ENCODE peak calls at places on chromosome 10, in six cellular contexts. One of them, this sample, is unnamed.

GRCh38 chr10:74103560-74104248 is 46.9 kb downstream of the AP3M1 start:
- DNase-seq in H9: no peak
- DNase-seq in IMR-90: peak; percentile 42
- DNase-seq in mesenchymal stem cell: peak; percentile 58
- DNase-seq in neuronal stem cell: no peak
- DNase-seq in H1: no peak
- DNase-seq in this sample: peak; percentile 33

GRCh38 chr10:57017356-57018037 is 656.4 kb upstream of the ZWINT start:
- DNase-seq in H9: no peak
- DNase-seq in H1: no peak
- DNase-seq in mesenchymal stem cell: no peak
- DNase-seq in neuronal stem cell: no peak
- DNase-seq in IMR-90: no peak
- DNase-seq in this sample: no peak

GRCh38 chr10:5526691-5527331 is 2.0 kb downstream of the CALML3 start:
- DNase-seq in mesenchymal stem cell: no peak
- DNase-seq in H9: no peak
- DNase-seq in IMR-90: no peak
- DNase-seq in neuronal stem cell: no peak
- DNase-seq in H1: no peak
- DNase-seq in this sample: no peak

GRCh38 chr10:10644317-10645111 is 373.2 kb upstream of the CELF2 start:
- DNase-seq in mesenchymal stem cell: peak; percentile 27
- DNase-seq in H1: no peak
- DNase-seq in IMR-90: peak; percentile 77
- DNase-seq in H9: no peak
- DNase-seq in neuronal stem cell: no peak
- DNase-seq in this sample: no peak

GRCh38 chr10:34959321-34959720 is 130.8 kb downstream of the CUL2 start:
- DNase-seq in neuronal stem cell: no peak
- DNase-seq in IMR-90: no peak
- DNase-seq in H9: no peak
- DNase-seq in mesenchymal stem cell: no peak
- DNase-seq in H1: no peak
- DNase-seq in this sample: peak; percentile 12

GRCh38 chr10:125232841-125233240 is 72.5 kb upstream of the CTBP2 start:
- DNase-seq in mesenchymal stem cell: peak; percentile 9
- DNase-seq in H9: no peak
- DNase-seq in neuronal stem cell: no peak
- DNase-seq in H1: no peak
- DNase-seq in IMR-90: peak; percentile 43
- DNase-seq in this sample: no peak

GRCh38 chr10:102743588-102744373 is at the start of gene WBP1L:
- DNase-seq in mesenchymal stem cell: peak; percentile 100
- DNase-seq in H9: peak; percentile 98
- DNase-seq in neuronal stem cell: peak; percentile 98
- DNase-seq in IMR-90: peak; percentile 99
- DNase-seq in H1: peak; percentile 96
- DNase-seq in this sample: peak; percentile 98

GRCh38 chr10:71799785-71800453 is 26.6 kb upstream of the VSIR start:
- DNase-seq in IMR-90: no peak
- DNase-seq in H1: no peak
- DNase-seq in neuronal stem cell: no peak
- DNase-seq in mesenchymal stem cell: no peak
- DNase-seq in H9: no peak
- DNase-seq in this sample: no peak

GRCh38 chr10:102631525-102632393 is 12.5 kb upstream of the TRIM8 start:
- DNase-seq in IMR-90: no peak
- DNase-seq in neuronal stem cell: no peak
- DNase-seq in H9: no peak
- DNase-seq in mesenchymal stem cell: no peak
- DNase-seq in H1: no peak
- DNase-seq in this sample: peak; percentile 25

GRCh38 chr10:131561897-131562296 is 250.4 kb upstream of the TCERG1L start:
- DNase-seq in IMR-90: no peak
- DNase-seq in neuronal stem cell: no peak
- DNase-seq in H1: no peak
- DNase-seq in mesenchymal stem cell: no peak
- DNase-seq in H9: no peak
- DNase-seq in this sample: no peak

GRCh38 chr10:88791924-88792323 is 10.6 kb upstream of the LIPM start:
- DNase-seq in IMR-90: peak; percentile 8
- DNase-seq in H1: no peak
- DNase-seq in mesenchymal stem cell: peak; percentile 45
- DNase-seq in H9: peak; percentile 56
- DNase-seq in neuronal stem cell: peak; percentile 8
- DNase-seq in this sample: peak; percentile 58

GRCh38 chr10:86402283-86402931 is 35.8 kb upstream of the GRID1 start:
- DNase-seq in IMR-90: peak; percentile 15
- DNase-seq in mesenchymal stem cell: peak; percentile 21
- DNase-seq in H1: no peak
- DNase-seq in neuronal stem cell: no peak
- DNase-seq in H9: no peak
- DNase-seq in this sample: no peak

GRCh38 chr10:102643346-102644065 is 773 bp upstream of the TRIM8 start:
- DNase-seq in neuronal stem cell: peak; percentile 65
- DNase-seq in H1: no peak
- DNase-seq in mesenchymal stem cell: peak; percentile 87
- DNase-seq in IMR-90: peak; percentile 74
- DNase-seq in H9: peak; percentile 70
- DNase-seq in this sample: peak; percentile 53

GRCh38 chr10:126017961-126018560 is 121.7 kb downstream of the FANK1 start:
- DNase-seq in neuronal stem cell: no peak
- DNase-seq in H1: no peak
- DNase-seq in mesenchymal stem cell: peak; percentile 17
- DNase-seq in H9: no peak
- DNase-seq in IMR-90: peak; percentile 74
- DNase-seq in this sample: no peak

GRCh38 chr10:117884592-117884991 is 162.1 kb downstream of the RAB11FIP2 start:
- DNase-seq in IMR-90: no peak
- DNase-seq in mesenchymal stem cell: no peak
- DNase-seq in H1: no peak
- DNase-seq in neuronal stem cell: no peak
- DNase-seq in H9: no peak
- DNase-seq in this sample: no peak

GRCh38 chr10:43899224-43899959 is 250.7 kb upstream of the ZNF32 start:
- DNase-seq in H9: no peak
- DNase-seq in H1: no peak
- DNase-seq in IMR-90: no peak
- DNase-seq in neuronal stem cell: no peak
- DNase-seq in mesenchymal stem cell: no peak
- DNase-seq in this sample: no peak

GRCh38 chr10:1570652-1571051 is 166.7 kb downstream of the ADARB2 start:
- DNase-seq in neuronal stem cell: no peak
- DNase-seq in mesenchymal stem cell: no peak
- DNase-seq in H1: no peak
- DNase-seq in H9: peak; percentile 50
- DNase-seq in IMR-90: no peak
- DNase-seq in this sample: no peak

GRCh38 chr10:109898666-109899577 is 24.4 kb downstream of the XPNPEP1 start:
- DNase-seq in IMR-90: peak; percentile 55
- DNase-seq in H9: no peak
- DNase-seq in mesenchymal stem cell: no peak
- DNase-seq in neuronal stem cell: no peak
- DNase-seq in H1: no peak
- DNase-seq in this sample: no peak

GRCh38 chr10:26805567-26806245 is 55.1 kb downstream of the ABI1 start:
- DNase-seq in IMR-90: peak; percentile 77
- DNase-seq in H9: no peak
- DNase-seq in neuronal stem cell: no peak
- DNase-seq in mesenchymal stem cell: peak; percentile 41
- DNase-seq in H1: no peak
- DNase-seq in this sample: no peak

GRCh38 chr10:84537447-84537931 is 209.1 kb downstream of the CCSER2 start:
- DNase-seq in IMR-90: peak; percentile 59
- DNase-seq in neuronal stem cell: peak; percentile 63
- DNase-seq in mesenchymal stem cell: peak; percentile 65
- DNase-seq in H9: no peak
- DNase-seq in H1: no peak
- DNase-seq in this sample: peak; percentile 85

GRCh38 chr10:91713471-91714072 is 80.7 kb upstream of the PPP1R3C start:
- DNase-seq in neuronal stem cell: no peak
- DNase-seq in IMR-90: no peak
- DNase-seq in H9: no peak
- DNase-seq in H1: no peak
- DNase-seq in mesenchymal stem cell: no peak
- DNase-seq in this sample: no peak

GRCh38 chr10:122640921-122641320 is 58.7 kb downstream of the C10orf120 start:
- DNase-seq in neuronal stem cell: no peak
- DNase-seq in IMR-90: no peak
- DNase-seq in mesenchymal stem cell: no peak
- DNase-seq in H1: no peak
- DNase-seq in H9: no peak
- DNase-seq in this sample: no peak

GRCh38 chr10:110868981-110869380 is 2.7 kb upstream of the PDCD4 start:
- DNase-seq in H1: no peak
- DNase-seq in mesenchymal stem cell: no peak
- DNase-seq in neuronal stem cell: no peak
- DNase-seq in H9: no peak
- DNase-seq in IMR-90: no peak
- DNase-seq in this sample: no peak

GRCh38 chr10:109027534-109028185 is 895.7 kb downstream of the XPNPEP1 start:
- DNase-seq in mesenchymal stem cell: no peak
- DNase-seq in IMR-90: no peak
- DNase-seq in H9: no peak
- DNase-seq in neuronal stem cell: no peak
- DNase-seq in H1: no peak
- DNase-seq in this sample: no peak

GRCh38 chr10:103125323-103126267 is 67.5 kb downstream of the NT5C2 start:
- DNase-seq in H9: no peak
- DNase-seq in IMR-90: peak; percentile 19
- DNase-seq in H1: no peak
- DNase-seq in neuronal stem cell: no peak
- DNase-seq in mesenchymal stem cell: peak; percentile 46
- DNase-seq in this sample: no peak

GRCh38 chr10:100652406-100653130 is 92.8 kb upstream of the PAX2 start:
- DNase-seq in H9: no peak
- DNase-seq in IMR-90: no peak
- DNase-seq in neuronal stem cell: no peak
- DNase-seq in H1: no peak
- DNase-seq in mesenchymal stem cell: no peak
- DNase-seq in this sample: no peak
- H3K23ac ChIP-seq in H9: no peak overlapping the region
- H3K23ac ChIP-seq in IMR-90: no peak overlapping the region
- H3K23ac ChIP-seq in neuronal stem cell: no peak overlapping the region
- H3K23ac ChIP-seq in H1: no peak overlapping the region
- H3K23ac ChIP-seq in mesenchymal stem cell: no peak overlapping the region
- H3K23ac ChIP-seq in this sample: no peak overlapping the region

GRCh38 chr10:15516284-15516956 is 145.3 kb upstream of the FAM171A1 start:
- DNase-seq in IMR-90: no peak
- DNase-seq in mesenchymal stem cell: no peak
- DNase-seq in H1: no peak
- DNase-seq in neuronal stem cell: no peak
- DNase-seq in H9: no peak
- DNase-seq in this sample: no peak

GRCh38 chr10:15518256-15518655 is 147.2 kb upstream of the FAM171A1 start:
- DNase-seq in IMR-90: no peak
- DNase-seq in mesenchymal stem cell: no peak
- DNase-seq in H9: no peak
- DNase-seq in neuronal stem cell: no peak
- DNase-seq in H1: no peak
- DNase-seq in this sample: no peak

GRCh38 chr10:15510963-15511362 is 139.9 kb upstream of the FAM171A1 start:
- DNase-seq in neuronal stem cell: no peak
- DNase-seq in IMR-90: no peak
- DNase-seq in H9: no peak
- DNase-seq in mesenchymal stem cell: no peak
- DNase-seq in H1: no peak
- DNase-seq in this sample: no peak

DNA sequence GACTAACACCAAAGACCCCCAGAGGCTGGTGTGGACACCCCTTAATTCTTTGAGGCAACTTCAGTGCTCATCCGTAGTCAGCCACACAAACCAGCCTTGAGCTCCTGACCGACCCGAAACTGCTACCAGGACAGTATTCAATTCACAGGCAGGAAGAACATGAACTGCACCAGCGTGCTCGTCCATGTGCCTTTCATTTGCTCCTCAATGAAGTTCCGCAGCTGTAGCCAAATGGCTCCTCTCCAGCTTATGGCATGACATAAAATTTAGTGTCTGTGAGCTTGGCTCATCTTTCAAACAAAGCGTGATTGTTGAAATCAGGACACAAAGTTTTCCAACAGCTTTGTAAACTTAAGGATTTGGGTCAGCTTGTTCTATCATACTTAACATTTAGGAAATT is 144.1 kb upstream of the FAM171A1 start:
- DNase-seq in H1: no peak
- DNase-seq in neuronal stem cell: no peak
- DNase-seq in H9: no peak
- DNase-seq in IMR-90: no peak
- DNase-seq in mesenchymal stem cell: no peak
- DNase-seq in this sample: no peak
- H3K14ac ChIP-seq in H1: no peak overlapping the region
- H3K14ac ChIP-seq in neuronal stem cell: no peak overlapping the region
- H3K14ac ChIP-seq in H9: no peak overlapping the region
- H3K14ac ChIP-seq in IMR-90: no peak overlapping the region
- H3K14ac ChIP-seq in mesenchymal stem cell: no peak overlapping the region
- H3K14ac ChIP-seq in this sample: no peak overlapping the region

GRCh38 chr10:33386926-33387325 is 52.5 kb upstream of the NRP1 start:
- DNase-seq in H1: no peak
- DNase-seq in H9: no peak
- DNase-seq in IMR-90: peak; percentile 31
- DNase-seq in neuronal stem cell: no peak
- DNase-seq in mesenchymal stem cell: peak; percentile 4
- DNase-seq in this sample: peak; percentile 50

GRCh38 chr10:33390046-33390445 is 55.6 kb upstream of the NRP1 start:
- DNase-seq in mesenchymal stem cell: no peak
- DNase-seq in IMR-90: no peak
- DNase-seq in H9: no peak
- DNase-seq in H1: no peak
- DNase-seq in neuronal stem cell: no peak
- DNase-seq in this sample: no peak

GRCh38 chr10:33388805-33389204 is 54.3 kb upstream of the NRP1 start:
- DNase-seq in neuronal stem cell: no peak
- DNase-seq in H9: no peak
- DNase-seq in mesenchymal stem cell: no peak
- DNase-seq in IMR-90: no peak
- DNase-seq in H1: no peak
- DNase-seq in this sample: no peak

GRCh38 chr10:33387720-33388119 is 53.3 kb upstream of the NRP1 start:
- DNase-seq in neuronal stem cell: no peak
- DNase-seq in H1: no peak
- DNase-seq in IMR-90: no peak
- DNase-seq in mesenchymal stem cell: no peak
- DNase-seq in H9: no peak
- DNase-seq in this sample: no peak

GRCh38 chr10:33388325-33388724 is 53.9 kb upstream of the NRP1 start:
- DNase-seq in neuronal stem cell: no peak
- DNase-seq in mesenchymal stem cell: no peak
- DNase-seq in H1: no peak
- DNase-seq in IMR-90: no peak
- DNase-seq in H9: no peak
- DNase-seq in this sample: no peak
- H3K4ac ChIP-seq in neuronal stem cell: no peak overlapping the region
- H3K4ac ChIP-seq in mesenchymal stem cell: no peak overlapping the region
- H3K4ac ChIP-seq in H1: no peak overlapping the region
- H3K4ac ChIP-seq in IMR-90: no peak overlapping the region
- H3K4ac ChIP-seq in H9: no peak overlapping the region
- H3K4ac ChIP-seq in this sample: no peak overlapping the region

GRCh38 chr10:61439058-61439607 is 14.0 kb downstream of the TMEM26 start:
- DNase-seq in neuronal stem cell: no peak
- DNase-seq in H1: no peak
- DNase-seq in H9: no peak
- DNase-seq in IMR-90: no peak
- DNase-seq in mesenchymal stem cell: no peak
- DNase-seq in this sample: no peak
- H3K23ac ChIP-seq in neuronal stem cell: no peak overlapping the region
- H3K23ac ChIP-seq in H1: no peak overlapping the region
- H3K23ac ChIP-seq in H9: no peak overlapping the region
- H3K23ac ChIP-seq in IMR-90: no peak overlapping the region
- H3K23ac ChIP-seq in mesenchymal stem cell: no peak overlapping the region
- H3K23ac ChIP-seq in this sample: no peak overlapping the region

GRCh38 chr10:69226919-69227450 is 6.9 kb downstream of the HKDC1 start:
- DNase-seq in H9: no peak
- DNase-seq in H1: no peak
- DNase-seq in IMR-90: no peak
- DNase-seq in neuronal stem cell: no peak
- DNase-seq in mesenchymal stem cell: no peak
- DNase-seq in this sample: no peak
- H3K14ac ChIP-seq in H9: no peak overlapping the region
- H3K14ac ChIP-seq in H1: no peak overlapping the region
- H3K14ac ChIP-seq in IMR-90: no peak overlapping the region
- H3K14ac ChIP-seq in neuronal stem cell: no peak overlapping the region
- H3K14ac ChIP-seq in mesenchymal stem cell: no peak overlapping the region
- H3K14ac ChIP-seq in this sample: no peak overlapping the region

This sample was measured in trophoblast cell.